ENCODE peak calls at places on chromosomes 5 and 9, in six cellular contexts. Y, F, O, Q, I and H are unnamed samples. For H4K20me1 and H3K27me3, the result is how much of the 10 kb centered on the place peaks cover.

GRCh38 chr5:19564036-19564435 is 424.0 kb downstream of the CDH18 start:
- DNase-seq in I (no peak), O (no peak), Y (no peak), Q (no peak), F (no peak), H (no peak)

GRCh38 chr9:112496074-112496722 is 9.6 kb downstream of the KIAA1958 start:
- DNase-seq in Y (peak), I (no peak), F (no peak), Q (peak), O (peak), H (no peak)

GRCh38 chr9:87711857-87712800 is 13.8 kb upstream of the CTSL start:
- DNase-seq in Q (peak), Y (no peak), F (no peak), O (peak), I (no peak), H (peak)

GRCh38 chr9:129933215-129933614 is 98.0 kb downstream of the USP20 start:
- DNase-seq in O (no peak), Q (peak), I (no peak), Y (no peak), F (no peak), H (no peak)

GRCh38 chr5:173640166-173640804 is 23.8 kb upstream of the BOD1 start:
- DNase-seq in Y (no peak), F (no peak), O (no peak), I (no peak), Q (no peak), H (no peak)

GRCh38 chr5:37723147-37723961 is 116.5 kb downstream of the GDNF start:
- DNase-seq in Y (peak), F (peak), I (peak), O (no peak), Q (no peak), H (no peak)

GRCh38 chr5:114361724-114362196 is at the start of gene KCNN2:
- DNase-seq in O (peak), Q (peak), I (peak), Y (peak), F (no peak), H (peak)

GRCh38 chr9:69611221-69611620 is 61.0 kb downstream of the APBA1 start:
- DNase-seq in F (no peak), Q (no peak), Y (no peak), O (no peak), I (no peak), H (no peak)

GRCh38 chr5:3862906-3863305 is 267.3 kb downstream of the IRX1 start:
- DNase-seq in Q (no peak), Y (no peak), F (no peak), I (no peak), O (no peak), H (no peak)

GRCh38 chr9:111527347-111527746 is 2.4 kb downstream of the ZNF483 start:
- DNase-seq in F (no peak), Y (no peak), I (no peak), O (no peak), Q (no peak), H (no peak)

GRCh38 chr5:68886814-68887213 is 207.0 kb upstream of the SLC30A5 start:
- DNase-seq in I (no peak), O (no peak), Q (no peak), F (no peak), Y (no peak), H (no peak)

GRCh38 chr9:5749306-5749705 is 83.6 kb downstream of the ERMP1 start:
- DNase-seq in F (no peak), Q (no peak), O (no peak), I (no peak), Y (no peak), H (no peak)

GRCh38 chr9:4334439-4334838 is 34.6 kb upstream of the GLIS3 start:
- DNase-seq in F (peak), O (peak), I (no peak), Q (no peak), Y (peak), H (peak)

GRCh38 chr5:128213340-128213739 is 129.8 kb downstream of the SLC12A2 start:
- DNase-seq in O (peak), F (peak), I (peak), Q (peak), Y (peak), H (peak)

GRCh38 chr9:74078647-74079046 is 418.5 kb upstream of the RORB start:
- DNase-seq in O (no peak), Q (no peak), F (no peak), Y (no peak), I (no peak), H (no peak)

GRCh38 chr5:173923236-173924104 is 35.3 kb downstream of the CPEB4 start:
- DNase-seq in Q (no peak), Y (no peak), F (no peak), O (no peak), I (peak), H (no peak)

GRCh38 chr5:73663860-73664240 is 37.9 kb downstream of the ARHGEF28 start:
- DNase-seq in F (no peak), O (peak), I (no peak), Q (no peak), Y (no peak), H (no peak)

GRCh38 chr5:133675376-133676154 is 63.2 kb upstream of the FSTL4 start:
- DNase-seq in Q (no peak), O (no peak), Y (no peak), F (no peak), I (peak), H (no peak)

GRCh38 chr9:29213374-29214161 is 1640.3 kb upstream of the C9orf72 start:
- DNase-seq in O (no peak), F (no peak), Y (peak), Q (no peak), I (peak), H (peak)

GRCh38 chr9:127179633-127180401 is 57.4 kb upstream of the ANGPTL2 start:
- DNase-seq in Y (no peak), F (no peak), Q (no peak), O (no peak), I (no peak), H (no peak)

GRCh38 chr5:72954389-72954788 is 1.5 kb upstream of the FCHO2 start:
- DNase-seq in Q (no peak), I (no peak), O (no peak), F (no peak), Y (no peak), H (no peak)

GRCh38 chr9:13049223-13049622 is 230.3 kb downstream of the MPDZ start:
- DNase-seq in F (no peak), Y (no peak), I (peak), O (no peak), Q (no peak), H (no peak)

GRCh38 chr9:1939926-1940368 is 75.2 kb upstream of the SMARCA2 start:
- DNase-seq in F (peak), I (peak), O (peak), Y (peak), Q (peak), H (peak)

GRCh38 chr5:152464048-152464447 is 59.0 kb upstream of the NMUR2 start:
- DNase-seq in I (no peak), Y (no peak), O (no peak), F (no peak), Q (no peak), H (no peak)

GRCh38 chr5:1378866-1379659 is 34.2 kb upstream of the CLPTM1L start:
- DNase-seq in Q (no peak), Y (no peak), O (no peak), I (no peak), F (no peak), H (no peak)

GRCh38 chr5:160831801-160832200 is 20.2 kb downstream of the ATP10B start:
- DNase-seq in O (no peak), F (no peak), Q (no peak), Y (no peak), I (no peak), H (no peak)

GRCh38 chr5:157471709-157472108 is 11.7 kb downstream of the NIPAL4 start:
- DNase-seq in Q (peak), F (peak), O (peak), I (peak), Y (peak), H (peak)

GRCh38 chr9:110093871-110094270 is 114.1 kb downstream of the C9orf152 start:
- DNase-seq in O (no peak), I (no peak), Q (no peak), F (no peak), Y (no peak), H (no peak)

GRCh38 chr9:2618289-2618688 is 3.3 kb upstream of the VLDLR start:
- DNase-seq in I (no peak), Q (no peak), O (no peak), Y (no peak), F (no peak), H (no peak)

GRCh38 chr9:133735894-133736293 is 2.3 kb downstream of the SARDH start:
- DNase-seq in O (no peak), Q (no peak), Y (no peak), F (no peak), I (peak), H (no peak)

GRCh38 chr9:99906403-99907207 is at the start of gene STX17:
- DNase-seq in F (peak), Y (peak), I (peak), O (peak), Q (peak), H (peak)

GRCh38 chr5:9173281-9174048 is 372.4 kb downstream of the SEMA5A start:
- DNase-seq in O (no peak), I (no peak), Q (peak), F (no peak), Y (peak), H (no peak)

GRCh38 chr5:171858303-171858702 is 72.7 kb downstream of the SMIM23 start:
- DNase-seq in F (no peak), O (peak), Q (no peak), I (peak), Y (peak), H (no peak)

GRCh38 chr9:131817627-131818026 is 77.8 kb upstream of the RAPGEF1 start:
- DNase-seq in O (no peak), Q (no peak), I (no peak), F (no peak), Y (no peak), H (no peak)

GRCh38 chr9:89825648-89826047 is 220.8 kb downstream of the GADD45G start:
- DNase-seq in I (no peak), O (no peak), F (no peak), Y (no peak), Q (no peak), H (no peak)
- H4K20me1 ChIP-seq in I (under half), O (under half), F (under half), Y (under half), Q (under half), H (under half)

DNA sequence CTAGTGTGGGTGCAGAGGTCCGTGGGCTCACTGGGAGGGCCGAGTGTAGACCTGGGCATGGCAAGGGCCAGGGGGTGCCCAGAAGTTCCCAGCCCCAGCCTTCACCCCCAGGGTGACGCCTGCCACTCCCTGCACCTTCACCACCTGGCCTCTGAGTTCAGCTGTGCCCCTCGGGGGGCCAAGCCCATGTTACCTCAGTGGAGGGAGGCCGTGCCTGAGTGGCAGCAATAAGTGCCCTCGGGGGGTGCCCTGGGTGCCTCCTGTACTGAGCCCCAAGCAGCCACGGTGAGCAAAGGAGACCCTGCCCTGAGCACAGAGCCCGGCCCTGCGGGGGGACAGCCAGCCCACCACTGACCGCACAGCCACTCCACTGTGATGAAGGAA is 10.3 kb upstream of the FCN2 start:
- DNase-seq in Q (no peak), I (no peak), F (no peak), Y (no peak), O (no peak), H (no peak)
- H3K27me3 ChIP-seq in Q (under half), I (under half), F (under half), Y (under half), O (under half), H (under half)

DNA sequence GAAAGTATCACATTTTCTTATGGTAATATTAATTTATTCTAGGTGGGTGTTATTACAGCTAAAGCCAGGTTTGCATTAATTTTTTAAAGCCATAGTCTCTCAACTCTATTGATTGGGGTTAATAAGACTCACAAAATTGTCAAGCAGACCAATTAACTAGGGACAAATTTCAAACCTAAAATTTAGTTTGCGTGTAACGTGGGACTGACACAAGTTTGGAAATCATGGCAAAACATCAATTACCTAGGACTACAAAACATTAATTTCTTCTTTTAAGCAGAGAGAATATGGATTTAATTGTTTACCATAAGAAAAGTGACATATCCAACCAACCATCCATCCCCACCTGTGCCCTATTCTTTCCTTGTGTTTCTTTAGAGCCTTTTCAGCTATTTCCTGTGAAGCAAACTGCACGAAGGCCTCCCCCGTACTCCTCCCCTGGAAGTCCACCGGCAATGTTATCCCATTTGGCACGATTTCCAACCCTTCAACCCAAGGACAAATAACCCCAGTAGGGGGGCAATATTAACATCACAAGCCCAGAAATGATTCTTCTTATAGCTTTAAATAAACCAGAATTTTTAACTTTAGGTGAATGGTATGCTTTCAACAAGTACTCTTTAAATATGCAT is 4.4 kb downstream of the HNRNPH1 start:
- DNase-seq in F (no peak), Q (no peak), Y (no peak), I (no peak), O (no peak), H (no peak)
- H4K20me1 ChIP-seq in F (half or more), Q (under half), Y (half or more), I (half or more), O (half or more), H (half or more)

DNA sequence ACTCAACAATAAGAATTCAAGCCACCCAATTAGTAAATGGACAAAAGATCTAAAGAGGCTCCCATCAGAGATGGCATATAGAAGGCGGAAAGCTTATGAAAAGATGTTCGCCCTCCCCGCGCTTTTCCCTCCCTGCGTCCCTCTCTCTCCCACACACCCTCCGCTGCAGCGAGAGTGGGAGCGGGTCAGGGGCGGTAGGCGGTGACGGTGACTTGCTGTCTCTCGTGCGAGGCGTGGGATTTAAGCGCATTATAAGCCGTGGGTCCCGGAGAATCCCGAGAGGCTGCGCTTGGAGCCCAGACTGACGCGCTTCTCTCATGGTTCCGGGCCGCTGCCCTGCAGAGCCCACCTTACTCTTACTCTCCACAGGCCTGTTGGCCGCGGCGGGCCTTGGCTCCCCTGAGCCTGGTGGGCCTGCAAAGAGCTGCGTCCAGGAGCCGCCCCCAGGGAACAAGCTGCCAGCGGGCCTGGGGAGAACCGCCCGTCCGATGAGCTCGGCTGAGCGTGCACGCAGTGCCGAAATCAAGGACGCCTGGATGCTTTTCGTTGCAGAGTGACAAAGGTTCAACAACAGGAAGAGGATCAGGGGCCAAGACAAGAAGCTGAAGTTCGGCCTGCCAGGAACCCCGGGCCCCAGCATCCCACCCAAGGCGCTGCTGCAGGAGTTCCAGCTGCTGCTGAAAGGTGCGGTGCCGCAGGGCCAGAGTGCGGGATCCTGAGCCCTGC is 42.6 kb upstream of the BICD2 start:
- DNase-seq in Y (no peak), F (no peak), Q (no peak), I (peak), O (no peak), H (no peak)
- H3K27me3 ChIP-seq in Y (under half), F (under half), Q (half or more), I (half or more), O (under half), H (half or more)

DNA sequence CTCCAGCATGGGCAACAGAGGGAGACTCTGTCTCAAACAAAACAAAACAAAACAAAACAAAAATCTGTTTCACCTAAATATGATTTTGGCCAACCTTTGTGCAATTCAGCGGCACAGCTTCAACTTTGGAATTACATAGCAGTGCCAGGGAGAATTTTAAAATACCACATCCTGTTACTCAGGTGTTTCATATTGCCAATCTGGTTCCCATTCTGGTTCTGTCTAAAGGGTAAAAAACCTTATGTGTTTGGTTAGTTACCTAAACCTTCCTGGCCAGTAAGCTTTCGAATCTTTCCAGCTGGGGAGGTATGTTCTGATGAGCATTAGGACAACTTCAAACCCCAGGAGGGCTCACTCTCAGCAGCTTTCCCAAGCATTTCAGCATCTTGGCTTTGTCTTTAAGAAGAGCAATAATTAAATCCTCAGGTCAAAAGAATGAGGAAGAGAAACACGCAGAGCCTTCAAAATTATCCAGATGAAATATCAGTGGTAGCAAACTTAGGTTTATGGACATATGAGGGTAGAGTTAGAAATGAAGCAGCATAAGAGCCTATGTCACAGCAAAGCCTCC is 2.7 kb downstream of the DAB2 start:
- DNase-seq in Y (peak), F (no peak), O (no peak), Q (no peak), I (no peak), H (no peak)
- H4K20me1 ChIP-seq in Y (under half), F (under half), O (under half), Q (under half), I (under half), H (under half)

GRCh38 chr9:36942891-36943290 is 91.2 kb downstream of the PAX5 start:
- DNase-seq in O (no peak), F (no peak), Y (no peak), I (no peak), Q (no peak), H (no peak)
- H3K27me3 ChIP-seq in O (under half), F (under half), Y (under half), I (under half), Q (under half), H (under half)